ENCODE peak calls at places on chromosomes 1 and 21, in four cellular contexts. F is PC-3, I is K562, R is PC-9. M is an unnamed sample.

GRCh38 chr1:235841938-235842545 is 24.7 kb downstream of the LYST start:
- DNase-seq in F (no peak), I (no peak), R (no peak), M (no peak)

GRCh38 chr21:39263372-39263771 is 50.1 kb downstream of the BRWD1 start:
- DNase-seq in F (peak), I (no peak), R (no peak), M (no peak)

GRCh38 chr21:44845418-44846200 is 27.7 kb upstream of the SUMO3 start:
- DNase-seq in F (peak), I (peak), R (peak), M (peak)

GRCh38 chr1:222347627-222348026 is 200.3 kb downstream of the HHIPL2 start:
- DNase-seq in F (no peak), I (no peak), R (no peak), M (no peak)

GRCh38 chr1:12338017-12338416 is 108.2 kb downstream of the VPS13D start:
- DNase-seq in F (no peak), I (no peak), R (no peak), M (no peak)

GRCh38 chr1:172895050-172895460 is 155.7 kb downstream of the TNFSF18 start:
- DNase-seq in F (peak), I (no peak), R (no peak), M (no peak)

GRCh38 chr1:2595261-2595811 is 8.8 kb downstream of the PRXL2B start:
- DNase-seq in F (no peak), I (no peak), R (no peak), M (no peak)

GRCh38 chr1:43933386-43934278 is at the start of gene ARTN:
- DNase-seq in F (peak), I (no peak), R (peak), M (no peak)

GRCh38 chr1:34929853-34930701 is 627 bp upstream of the DLGAP3 start:
- DNase-seq in F (no peak), I (no peak), R (no peak), M (no peak)

GRCh38 chr1:9438431-9439073 is 100.7 kb upstream of the SLC25A33 start:
- DNase-seq in F (peak), I (no peak), R (peak), M (no peak)

GRCh38 chr1:3320246-3321152 is 134.0 kb upstream of the ARHGEF16 start:
- DNase-seq in F (no peak), I (no peak), R (no peak), M (no peak)

GRCh38 chr1:119582801-119583200 is 65.3 kb downstream of the ZNF697 start:
- DNase-seq in F (peak), I (peak), R (peak), M (peak)

GRCh38 chr1:174954686-174955669 is 44.8 kb upstream of the CACYBP start:
- DNase-seq in F (no peak), I (no peak), R (no peak), M (peak)

GRCh38 chr1:56077223-56077622 is 502.1 kb downstream of the PLPP3 start:
- DNase-seq in F (no peak), I (no peak), R (no peak), M (no peak)

GRCh38 chr1:115189814-115190541 is 100.7 kb upstream of the TSPAN2 start:
- DNase-seq in F (peak), I (no peak), R (peak), M (no peak)

GRCh38 chr1:53739109-53739681 is at the start of gene GLIS1:
- DNase-seq in F (peak), I (peak), R (peak), M (peak)

GRCh38 chr1:116496898-116497297 is 73.9 kb downstream of the CD58 start:
- DNase-seq in F (no peak), I (no peak), R (no peak), M (no peak)

GRCh38 chr1:47724427-47724999 is 272.7 kb downstream of the TRABD2B start:
- DNase-seq in F (no peak), I (no peak), R (no peak), M (no peak)

GRCh38 chr1:999797-1000356 is at the start of gene HES4:
- DNase-seq in F (peak), I (peak), R (peak), M (no peak)

GRCh38 chr1:183655562-183656075 is 2.5 kb upstream of the APOBEC4 start:
- DNase-seq in F (peak), I (peak), R (peak), M (peak)
- H2AFZ ChIP-seq in F (peak), I (no peak), R (no peak), M (no peak)

GRCh38 chr1:7940034-7940433 is 605 bp downstream of the TNFRSF9 start:
- DNase-seq in F (no peak), I (no peak), R (no peak), M (no peak)

GRCh38 chr1:7943295-7943694 is 2.7 kb upstream of the TNFRSF9 start:
- DNase-seq in F (no peak), I (no peak), R (no peak), M (no peak)

GRCh38 chr1:7941437-7941793 is 776 bp upstream of the TNFRSF9 start:
- DNase-seq in F (no peak), I (no peak), R (peak), M (no peak)

GRCh38 chr1:7940745-7941436 is at the start of gene TNFRSF9:
- DNase-seq in F (peak), I (peak), R (peak), M (no peak)

GRCh38 chr1:7942701-7943029 is 2.0 kb upstream of the TNFRSF9 start:
- DNase-seq in F (no peak), I (no peak), R (no peak), M (no peak)
- H3K27ac ChIP-seq in F (no peak), I (no peak), R (no peak), M (no peak)

DNA sequence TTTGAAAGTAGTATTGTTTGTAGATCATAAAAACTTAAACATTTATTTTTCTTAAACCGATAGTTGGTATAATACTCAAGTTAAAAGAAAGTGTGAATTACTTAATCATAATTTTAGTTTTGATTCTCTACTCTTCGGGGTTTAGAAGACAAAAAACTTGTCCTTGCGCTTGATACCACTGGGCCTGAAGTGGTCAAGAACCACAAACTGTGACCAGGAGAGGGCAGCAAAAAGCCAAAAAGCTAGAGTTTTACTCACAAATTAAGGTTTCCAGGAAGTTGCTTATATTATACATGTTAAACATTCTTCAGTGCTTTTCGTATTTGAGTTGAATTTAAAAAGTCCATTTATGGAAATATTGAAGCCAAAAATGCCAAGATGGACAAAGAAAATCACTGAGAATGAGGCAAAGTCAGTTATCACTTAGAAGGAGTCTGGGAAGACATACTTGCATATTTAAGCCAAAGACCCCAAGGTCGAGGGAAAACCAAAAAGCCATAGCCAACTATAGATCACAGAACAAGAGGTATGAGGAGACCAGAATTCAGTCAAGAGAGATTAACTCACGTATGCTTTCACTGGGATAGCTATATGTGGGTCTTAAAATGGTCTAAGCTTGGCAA is 34.2 kb downstream of the EFCAB7 start:
- DNase-seq in F (peak), I (peak), R (peak), M (peak)
- H2AFZ ChIP-seq in F (peak), I (peak), R (no peak), M (peak)

GRCh38 chr21:34128674-34129038 is 55.3 kb downstream of the MRPS6 start:
- DNase-seq in F (no peak), I (no peak), R (no peak), M (no peak)

GRCh38 chr21:34126269-34126668 is 52.9 kb downstream of the MRPS6 start:
- DNase-seq in F (no peak), I (no peak), R (no peak), M (no peak)

GRCh38 chr21:34129039-34129891 is 55.9 kb downstream of the MRPS6 start:
- DNase-seq in F (peak), I (peak), R (no peak), M (no peak)

GRCh38 chr21:34126691-34127090 is 53.3 kb downstream of the MRPS6 start:
- DNase-seq in F (no peak), I (no peak), R (no peak), M (no peak)

DNA sequence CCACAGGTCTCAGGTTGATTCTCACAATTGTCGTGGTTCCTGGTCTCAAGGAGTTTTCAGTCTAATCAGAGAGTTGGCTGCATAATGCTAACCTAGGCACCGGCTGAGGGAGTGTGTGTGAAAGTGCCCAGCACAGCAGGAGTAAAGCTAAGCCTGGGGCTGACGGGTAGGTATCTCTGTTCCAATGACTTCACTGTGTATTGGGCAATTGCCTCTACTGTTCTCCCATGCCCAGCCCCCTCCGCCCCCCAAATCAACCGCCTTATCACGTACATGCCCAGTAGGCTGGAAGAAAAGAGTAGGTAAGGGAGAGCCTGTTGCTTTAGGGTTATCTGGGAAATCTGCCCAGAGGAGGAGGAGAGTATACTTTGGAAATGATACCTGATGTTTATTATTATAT is 54.7 kb downstream of the MRPS6 start:
- DNase-seq in F (no peak), I (no peak), R (no peak), M (no peak)
- H3K27ac ChIP-seq in F (no peak), I (no peak), R (no peak), M (no peak)

DNA sequence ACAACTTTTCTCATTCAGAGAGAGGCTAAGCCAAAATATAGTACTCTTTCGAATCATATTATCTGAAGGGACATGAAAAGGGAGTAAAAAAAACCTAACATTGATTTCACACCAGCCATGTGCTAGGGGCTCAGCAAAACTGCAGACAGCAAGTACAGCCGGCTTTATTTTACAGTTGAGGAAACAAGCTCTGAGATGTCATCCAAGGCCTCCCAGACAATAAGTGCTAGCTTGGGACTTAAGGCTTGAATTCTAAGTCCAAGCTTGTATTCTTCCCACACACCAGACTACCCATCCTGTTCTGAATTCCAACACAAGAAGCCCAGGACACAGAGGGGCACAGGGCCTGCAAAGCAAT is 209.0 kb downstream of the PBX1 start:
- DNase-seq in F (no peak), I (no peak), R (no peak), M (no peak)
- H2AFZ ChIP-seq in F (no peak), I (no peak), R (no peak), M (no peak)

GRCh38 chr1:165492845-165493244 is 47.9 kb upstream of the RXRG start:
- DNase-seq in F (no peak), I (no peak), R (no peak), M (no peak)

GRCh38 chr1:165494949-165495810 is 48.6 kb upstream of the LRRC52 start:
- DNase-seq in F (no peak), I (no peak), R (no peak), M (no peak)

GRCh38 chr1:165485716-165486115 is 40.8 kb upstream of the RXRG start:
- DNase-seq in F (no peak), I (peak), R (no peak), M (no peak)

GRCh38 chr1:165495811-165496143 is 48.0 kb upstream of the LRRC52 start:
- DNase-seq in F (no peak), I (no peak), R (no peak), M (no peak)

GRCh38 chr1:165490175-165490574 is 45.2 kb upstream of the RXRG start:
- DNase-seq in F (no peak), I (no peak), R (no peak), M (no peak)
- H3K27ac ChIP-seq in F (no peak), I (no peak), R (no peak), M (no peak)

DNA sequence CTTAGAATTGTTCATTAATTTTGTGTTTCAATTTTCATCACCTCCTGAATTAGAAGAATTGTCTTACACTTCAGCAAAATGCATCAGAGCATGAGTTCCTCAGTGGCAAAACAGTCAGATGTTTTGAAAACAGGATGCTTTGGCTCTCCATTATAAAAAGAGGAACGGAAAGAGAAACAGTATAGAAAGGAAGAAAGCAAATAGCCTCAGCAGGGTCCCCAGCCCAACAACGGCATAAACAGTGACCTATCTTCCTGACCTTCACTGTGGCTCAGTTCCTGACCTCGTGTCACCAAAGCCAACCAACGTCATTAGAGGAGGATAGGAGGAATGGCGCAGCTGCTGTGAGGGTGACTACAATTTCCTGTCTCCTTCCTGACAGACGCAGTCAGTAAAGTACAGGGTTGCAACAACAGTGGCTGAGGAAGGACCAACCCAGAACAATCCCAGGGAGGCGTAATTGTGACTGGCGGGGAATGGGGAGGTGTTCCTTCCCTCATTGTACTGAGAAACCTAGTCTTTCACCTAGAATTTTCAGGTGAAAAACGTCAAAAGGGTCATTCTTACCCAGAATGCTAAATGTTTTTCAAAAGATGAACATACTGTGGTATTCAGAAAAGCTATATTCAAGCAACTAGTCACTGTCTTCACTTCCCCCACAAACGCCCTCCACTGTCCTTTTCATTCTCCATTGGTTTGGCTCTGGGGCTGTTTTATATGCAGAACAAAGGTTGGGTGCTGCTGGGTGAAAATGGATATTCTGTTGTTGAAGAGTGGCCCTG is 197.9 kb upstream of the SGIP1 start:
- DNase-seq in F (no peak), I (no peak), R (no peak), M (peak)
- H2AFZ ChIP-seq in F (no peak), I (no peak), R (no peak), M (peak)

GRCh38 chr1:68229927-68230812 is 2.2 kb downstream of the WLS start:
- DNase-seq in F (no peak), I (no peak), R (no peak), M (no peak)
- H3K27ac ChIP-seq in F (no peak), I (no peak), R (no peak), M (no peak)

M was measured in Karpas-422.